ENCODE peak calls at places on chromosomes 4 and X, in nine cellular contexts. R, T, N, J, Z, K, W, E and Q are unnamed samples.

GRCh38 chr4:41611881-41612871 is 74.2 kb downstream of the LIMCH1 start:
- DNase-seq in R (peak), T (no peak), N (peak), J (peak), Z (peak), K (peak), W (no peak), E (peak), Q (peak)

GRCh38 chrX:132463411-132463810 is 25.4 kb downstream of the MBNL3 start:
- DNase-seq in R (peak), T (no peak), N (no peak), J (no peak), Z (no peak), K (no peak), W (peak), E (peak), Q (no peak)

GRCh38 chr4:31983677-31984076 is 1263.5 kb downstream of the PCDH7 start:
- DNase-seq in R (no peak), T (no peak), N (no peak), J (no peak), Z (no peak), K (no peak), W (no peak), E (no peak), Q (no peak)

GRCh38 chr4:173014113-173014558 is 154.5 kb upstream of the GALNT7 start:
- DNase-seq in R (peak), T (no peak), N (no peak), J (no peak), Z (no peak), K (no peak), W (peak), E (peak), Q (no peak)

GRCh38 chr4:17701882-17702281 is 79.5 kb downstream of the FAM184B start:
- DNase-seq in R (no peak), T (no peak), N (no peak), J (no peak), Z (no peak), K (no peak), W (peak), E (no peak), Q (no peak)

GRCh38 chr4:153332936-153333335 is 11.6 kb upstream of the MND1 start:
- DNase-seq in R (no peak), T (no peak), N (no peak), J (no peak), Z (no peak), K (no peak), W (no peak), E (no peak), Q (no peak)

GRCh38 chrX:39853417-39853816 is 244.3 kb downstream of the BCOR start:
- DNase-seq in R (no peak), T (no peak), N (no peak), J (no peak), Z (no peak), K (no peak), W (no peak), E (no peak), Q (no peak)

GRCh38 chr4:158319880-158320279 is 109.6 kb downstream of the TMEM144 start:
- DNase-seq in R (no peak), T (no peak), N (no peak), J (no peak), Z (no peak), K (no peak), W (no peak), E (no peak), Q (no peak)

DNA sequence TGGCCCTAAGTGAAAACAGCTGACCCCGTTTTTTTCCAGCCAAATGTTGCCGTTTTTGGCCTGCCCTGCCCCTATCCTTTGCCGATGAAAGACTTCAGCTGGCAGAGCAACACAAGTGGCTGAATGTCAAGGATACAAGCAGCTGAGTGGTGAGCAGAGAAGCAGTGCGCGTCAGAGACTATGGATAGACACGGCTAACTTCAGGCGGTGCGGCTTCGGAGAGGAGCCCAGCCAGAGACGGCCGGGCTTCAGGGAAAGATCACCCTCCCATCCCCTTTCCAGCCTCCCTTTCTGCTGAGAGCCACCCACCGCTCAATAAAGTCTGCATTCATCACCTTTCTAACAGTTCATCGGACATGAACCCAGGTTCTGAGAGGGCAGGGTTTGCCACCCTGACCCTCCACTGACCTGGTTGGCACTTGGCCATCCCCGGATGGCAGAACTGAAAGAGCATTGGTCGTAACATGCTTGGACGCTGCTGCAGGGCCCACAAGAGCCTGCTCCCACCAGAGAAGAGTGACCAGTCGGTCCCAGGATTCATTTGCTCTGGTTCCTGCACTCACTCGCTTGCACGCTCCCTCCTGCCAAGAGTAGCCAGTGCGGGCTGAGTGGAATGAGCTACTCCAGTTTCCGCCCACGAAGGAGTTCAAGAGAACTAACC is 125.8 kb downstream of the PPEF1 start:
- DNase-seq in R (no peak), T (no peak), N (peak), J (no peak), Z (peak), K (no peak), W (no peak), E (peak), Q (peak)
- TF ChIP-seq EP300 in R (no peak), T (no peak), N (no peak), J (no peak), Z (no peak), K (no peak), W (no peak), E (no peak), Q (no peak)

DNA sequence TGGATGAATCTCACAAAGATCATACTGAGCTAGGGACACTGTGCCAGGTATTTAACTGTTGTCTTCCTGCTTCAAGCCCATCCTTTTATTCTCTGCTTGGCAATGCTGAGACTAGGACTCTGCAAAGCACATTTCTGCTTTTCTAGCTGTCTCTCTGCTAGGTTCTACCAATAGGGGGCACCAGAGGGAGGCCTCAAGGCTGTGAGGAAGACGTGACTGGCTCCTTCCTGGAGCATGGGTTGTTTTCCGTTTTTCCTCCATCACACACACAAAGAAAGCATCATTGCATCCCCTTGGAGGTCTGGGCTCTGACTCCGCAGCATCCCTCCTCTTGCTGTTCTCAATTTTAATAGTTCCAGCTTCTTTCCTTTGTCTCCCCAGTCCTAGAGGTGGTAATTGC is 10.9 kb upstream of the DCTD start:
- DNase-seq in R (peak), T (no peak), N (no peak), J (no peak), Z (no peak), K (no peak), W (peak), E (no peak), Q (no peak)
- TF ChIP-seq EP300 in R (no peak), T (no peak), N (no peak), J (no peak), Z (no peak), K (no peak), W (no peak), E (no peak), Q (no peak)

GRCh38 chrX:24979081-24979480 is 36.7 kb downstream of the ARX start:
- DNase-seq in R (no peak), T (no peak), N (no peak), J (no peak), Z (no peak), K (no peak), W (no peak), E (no peak), Q (no peak)
- TF ChIP-seq EP300 in R (no peak), T (no peak), N (no peak), J (no peak), Z (no peak), K (no peak), W (no peak), E (no peak), Q (no peak)

GRCh38 chr4:175891863-175892262 is 79.8 kb upstream of the GPM6A start:
- DNase-seq in R (peak), T (peak), N (no peak), J (no peak), Z (no peak), K (no peak), W (no peak), E (peak), Q (no peak)
- TF ChIP-seq EP300 in R (no peak), T (no peak), N (no peak), J (no peak), Z (no peak), K (no peak), W (no peak), E (no peak), Q (no peak)

DNA sequence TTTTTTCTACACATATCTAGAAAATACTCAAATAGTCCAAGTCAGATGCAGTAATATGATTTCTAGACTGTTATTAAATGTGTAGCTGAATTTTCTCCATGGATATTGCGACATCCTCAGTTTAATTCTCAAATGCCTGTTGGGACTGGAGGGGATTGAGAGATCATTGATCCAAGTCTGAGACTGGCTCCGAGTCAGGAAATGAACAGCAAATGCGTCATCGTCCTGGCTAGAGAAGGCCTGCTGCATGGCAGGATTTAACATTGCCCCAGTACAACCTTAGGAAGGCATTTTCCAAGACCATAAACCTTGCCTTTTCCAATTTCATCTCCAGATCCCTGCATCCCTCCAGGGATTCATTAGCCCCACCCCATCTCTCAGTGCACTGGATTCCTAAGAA is 56.6 kb upstream of the SLC6A14 start:
- DNase-seq in R (no peak), T (no peak), N (no peak), J (no peak), Z (no peak), K (no peak), W (no peak), E (no peak), Q (peak)
- TF ChIP-seq EP300 in R (no peak), T (no peak), N (no peak), J (no peak), Z (no peak), K (no peak), W (no peak), E (no peak), Q (no peak)

GRCh38 chrX:134625315-134625718 is 33.0 kb downstream of the PLAC1 start:
- DNase-seq in R (no peak), T (no peak), N (no peak), J (no peak), Z (no peak), K (no peak), W (no peak), E (no peak), Q (peak)
- TF ChIP-seq EP300 in R (no peak), T (no peak), N (no peak), J (no peak), Z (no peak), K (no peak), W (no peak), E (no peak), Q (no peak)

GRCh38 chrX:123175366-123176122 is 8.5 kb upstream of the GRIA3 start:
- DNase-seq in R (no peak), T (no peak), N (no peak), J (no peak), Z (no peak), K (no peak), W (no peak), E (no peak), Q (no peak)

GRCh38 chrX:123172874-123173273 is 11.2 kb upstream of the GRIA3 start:
- DNase-seq in R (no peak), T (no peak), N (no peak), J (no peak), Z (no peak), K (no peak), W (no peak), E (no peak), Q (no peak)

GRCh38 chrX:123169247-123169901 is 14.7 kb upstream of the GRIA3 start:
- DNase-seq in R (peak), T (peak), N (no peak), J (no peak), Z (no peak), K (no peak), W (no peak), E (no peak), Q (no peak)

GRCh38 chrX:123173833-123174232 is 10.2 kb upstream of the GRIA3 start:
- DNase-seq in R (peak), T (no peak), N (no peak), J (no peak), Z (no peak), K (no peak), W (no peak), E (peak), Q (no peak)

GRCh38 chrX:123171781-123172180 is 12.3 kb upstream of the GRIA3 start:
- DNase-seq in R (no peak), T (no peak), N (no peak), J (no peak), Z (no peak), K (no peak), W (no peak), E (no peak), Q (no peak)
- TF ChIP-seq EP300 in R (no peak), T (no peak), N (no peak), J (no peak), Z (no peak), K (no peak), W (no peak), E (no peak), Q (no peak)

DNA sequence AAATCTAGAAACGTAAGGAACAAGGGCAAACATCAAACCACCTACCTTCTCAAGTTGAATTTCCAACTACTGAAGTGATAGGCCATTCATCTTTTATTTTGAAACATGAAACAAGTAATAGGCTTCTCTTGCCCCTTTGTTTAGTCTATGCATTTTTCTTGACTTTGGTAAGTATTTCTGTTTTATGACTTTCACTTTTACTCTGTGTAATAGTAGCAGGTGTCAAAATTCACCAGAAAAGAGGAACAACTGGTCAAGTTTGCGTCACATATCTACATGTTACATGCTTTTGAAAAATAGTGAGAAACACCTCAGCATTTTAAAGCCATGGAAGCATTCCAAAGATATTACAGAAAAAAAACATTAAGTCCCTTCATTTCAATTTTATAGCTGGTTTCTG is 157.1 kb upstream of the FTHL17 start:
- DNase-seq in R (no peak), T (no peak), N (no peak), J (no peak), Z (no peak), K (no peak), W (no peak), E (no peak), Q (no peak)
- TF ChIP-seq EP300 in R (no peak), T (no peak), N (no peak), J (no peak), Z (no peak), K (no peak), W (no peak), E (no peak), Q (no peak)

DNA sequence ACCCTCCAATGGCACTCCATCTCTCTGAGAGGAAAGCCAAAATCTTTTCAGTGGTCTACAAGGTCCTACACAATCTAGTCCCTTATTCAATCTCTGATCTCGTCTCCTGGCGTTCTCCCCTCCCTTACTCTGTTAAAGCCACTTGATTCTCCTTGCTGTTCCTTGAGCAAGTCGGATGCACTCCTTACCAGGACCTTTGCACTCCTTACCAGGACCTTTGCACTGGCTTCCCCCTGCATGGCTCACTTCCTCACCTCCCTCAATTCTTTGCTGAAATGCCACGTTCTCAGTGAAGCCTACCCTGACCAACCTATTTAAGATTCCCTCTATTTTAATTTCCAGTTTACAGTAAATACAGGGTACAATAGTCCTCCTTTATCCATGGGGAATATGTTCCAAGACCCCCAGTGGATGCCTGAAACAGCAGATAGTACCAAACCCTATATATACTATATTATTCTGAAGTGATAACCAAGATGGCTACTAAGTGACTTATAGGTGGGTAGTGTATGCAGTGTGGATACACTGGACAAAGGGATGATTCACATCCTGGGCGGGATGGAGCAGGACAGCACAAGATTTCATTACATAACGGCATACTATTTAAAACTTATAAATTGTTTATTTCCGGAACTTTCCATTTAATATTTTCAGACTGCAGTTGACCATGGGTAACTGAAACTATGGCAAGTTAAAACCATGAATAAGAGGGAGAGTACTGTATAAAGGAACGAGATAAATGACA is 6.5 kb upstream of the DLG3 start:
- DNase-seq in R (no peak), T (no peak), N (no peak), J (no peak), Z (no peak), K (no peak), W (no peak), E (no peak), Q (no peak)
- TF ChIP-seq EP300 in R (no peak), T (no peak), N (no peak), J (no peak), Z (no peak), K (no peak), W (no peak), E (no peak), Q (no peak)

GRCh38 chrX:43973249-43973672 is at the start of gene NDP:
- DNase-seq in R (no peak), T (no peak), N (no peak), J (no peak), Z (no peak), K (no peak), W (no peak), E (peak), Q (no peak)

GRCh38 chrX:43971966-43972961 is 926 bp downstream of the NDP start:
- DNase-seq in R (no peak), T (no peak), N (no peak), J (no peak), Z (no peak), K (no peak), W (no peak), E (no peak), Q (no peak)

GRCh38 chrX:43968347-43968746 is 4.8 kb downstream of the NDP start:
- DNase-seq in R (no peak), T (no peak), N (no peak), J (no peak), Z (no peak), K (no peak), W (no peak), E (no peak), Q (no peak)

GRCh38 chrX:43970528-43970927 is 2.7 kb downstream of the NDP start:
- DNase-seq in R (peak), T (no peak), N (no peak), J (no peak), Z (no peak), K (no peak), W (no peak), E (no peak), Q (no peak)

DNA sequence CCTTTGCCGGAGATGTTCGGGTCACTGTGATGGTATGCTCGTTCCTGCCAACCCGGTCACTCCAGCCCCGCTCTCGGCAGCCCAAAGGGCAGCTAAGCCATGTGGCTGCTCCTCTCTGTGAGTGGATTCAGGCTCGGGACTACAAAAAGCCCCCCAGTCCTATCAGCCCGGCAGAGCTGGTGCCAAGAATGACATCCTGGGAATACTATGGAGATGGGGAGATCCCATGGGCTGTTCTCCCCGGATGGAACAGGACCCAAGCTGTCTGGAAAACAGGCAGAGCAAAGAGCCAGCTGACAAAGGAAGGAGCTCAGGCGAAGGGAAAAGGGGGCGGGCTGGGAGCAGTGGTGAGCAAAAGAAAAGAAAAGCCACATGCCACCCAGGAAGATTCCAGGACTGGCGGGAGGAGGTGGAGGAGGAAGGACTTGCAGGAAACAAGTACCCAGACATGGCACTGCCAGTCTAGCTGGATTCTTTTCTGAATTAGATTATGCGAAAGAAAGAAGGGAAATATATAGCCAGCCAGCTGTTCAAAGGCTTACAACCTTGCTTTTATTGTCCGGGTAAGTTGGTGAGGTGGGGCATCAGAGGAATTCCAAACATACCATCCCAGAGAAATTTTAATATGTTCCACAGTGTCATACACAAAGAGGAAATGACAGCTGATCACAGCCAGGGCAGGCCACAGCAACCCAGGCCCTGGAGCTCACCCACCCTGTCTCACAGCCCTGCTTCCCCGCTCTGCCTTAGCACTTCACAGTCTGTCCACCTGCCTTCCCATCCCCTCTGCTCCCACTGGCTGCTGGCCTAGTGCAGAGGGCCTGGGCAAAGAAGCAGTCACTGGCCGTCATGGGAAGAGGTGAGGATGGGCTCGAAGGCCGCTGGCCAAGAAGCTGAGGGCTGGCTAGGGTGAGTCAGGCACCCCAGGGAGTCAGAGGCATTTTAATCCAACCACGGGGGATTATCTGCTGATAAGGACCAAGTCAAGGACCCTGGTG is 3.4 kb downstream of the NDP start:
- DNase-seq in R (peak), T (no peak), N (no peak), J (no peak), Z (no peak), K (no peak), W (no peak), E (no peak), Q (no peak)
- TF ChIP-seq EP300 in R (no peak), T (no peak), N (no peak), J (no peak), Z (no peak), K (no peak), W (no peak), E (no peak), Q (no peak)